ENCODE peak calls at places on chromosome X, in seven cellular contexts. W is NCI-H460; Y is cardiac septum; I is stimulated activated CD4-positive, alpha-beta T cell treated with anti-CD3 and anti-CD28 coated beads, Interleukin-1b, Interleukin-23, amount 100 ng/mL, for 24 hours; C is NCI-H1436; K is CD8-positive, alpha-beta T cell; B is SK-N-DZ. V is an unnamed sample.

GRCh38 chrX:69968956-69969355 is 80.8 kb downstream of the AWAT2 start:
- DNase-seq in I (no peak), Y (no peak), W (no peak), C (no peak), K (no peak), B (no peak), V (no peak)

GRCh38 chrX:25043192-25043591 is 27.4 kb upstream of the ARX start:
- DNase-seq in K (no peak), Y (no peak), C (no peak), B (no peak), W (no peak), I (no peak), V (no peak)

GRCh38 chrX:135328421-135329005 is 19.2 kb downstream of the ETDC start:
- DNase-seq in W (no peak), I (no peak), Y (no peak), K (no peak), C (no peak), B (no peak), V (no peak)

GRCh38 chrX:19814240-19814639 is 73.2 kb downstream of the SH3KBP1 start:
- DNase-seq in I (no peak), Y (no peak), C (no peak), B (no peak), K (no peak), W (no peak), V (peak)

GRCh38 chrX:113962338-113962737 is 621.5 kb upstream of the HTR2C start:
- DNase-seq in Y (no peak), W (no peak), C (no peak), I (no peak), K (no peak), B (no peak), V (no peak)

GRCh38 chrX:46791927-46792825 is 33.3 kb upstream of the SLC9A7 start:
- DNase-seq in W (no peak), Y (no peak), B (no peak), C (no peak), K (no peak), I (no peak), V (peak)

GRCh38 chrX:70255452-70255851 is 4.6 kb downstream of the P2RY4 start:
- DNase-seq in B (no peak), K (no peak), I (no peak), W (no peak), Y (no peak), C (no peak), V (no peak)

GRCh38 chrX:148914783-148915182 is 414.4 kb downstream of the AFF2 start:
- DNase-seq in W (no peak), C (no peak), K (no peak), I (no peak), B (no peak), Y (no peak), V (no peak)